ENCODE peak calls at places on chromosomes 3 and 15, in ten cellular contexts. V, I, J, Q, P, U, N, B, G and X are unnamed samples.

GRCh38 chr15:74134387-74135027 is 4.1 kb downstream of the ISLR2 start:
- DNase-seq in V (peak; percentile 23), I (peak; percentile 34), J (no peak), Q (peak; percentile 89), P (peak; percentile 53), U (no peak), N (no peak), B (no peak), G (no peak), X (peak; percentile 43)

GRCh38 chr3:11288021-11288491 is 15.9 kb downstream of the ATG7 start:
- DNase-seq in V (peak; percentile 51), I (no peak), J (no peak), Q (no peak), P (no peak), U (no peak), N (no peak), B (no peak), G (no peak), X (no peak)

GRCh38 chr3:67605377-67605776 is 49.0 kb downstream of the SUCLG2 start:
- DNase-seq in V (peak; percentile 83), I (no peak), J (no peak), Q (no peak), P (no peak), U (no peak), N (no peak), B (no peak), G (no peak), X (no peak)

GRCh38 chr3:37668431-37668830 is 193.2 kb upstream of the CTDSPL start:
- DNase-seq in V (no peak), I (peak; percentile 42), J (no peak), Q (no peak), P (no peak), U (peak; percentile 44), N (no peak), B (no peak), G (no peak), X (no peak)

GRCh38 chr3:66302288-66302687 is 81.5 kb downstream of the SLC25A26 start:
- DNase-seq in V (no peak), I (no peak), J (no peak), Q (no peak), P (no peak), U (no peak), N (no peak), B (no peak), G (no peak), X (no peak)

GRCh38 chr3:50374363-50375108 is 15.2 kb upstream of the TMEM115 start:
- DNase-seq in V (no peak), I (no peak), J (no peak), Q (no peak), P (no peak), U (no peak), N (no peak), B (no peak), G (no peak), X (no peak)

GRCh38 chr3:133610031-133610430 is 36.5 kb downstream of the CDV3 start:
- DNase-seq in V (peak; percentile 26), I (no peak), J (no peak), Q (no peak), P (no peak), U (no peak), N (no peak), B (no peak), G (no peak), X (no peak)

GRCh38 chr15:80703965-80704364 is 8.9 kb downstream of the ABHD17C start:
- DNase-seq in V (no peak), I (no peak), J (no peak), Q (no peak), P (no peak), U (no peak), N (no peak), B (no peak), G (no peak), X (no peak)

GRCh38 chr3:168952551-168952950 is 711.0 kb downstream of the MECOM start:
- DNase-seq in V (peak; percentile 47), I (no peak), J (no peak), Q (no peak), P (no peak), U (no peak), N (no peak), B (peak; percentile 7), G (no peak), X (no peak)

GRCh38 chr3:111906667-111907066 is 47.6 kb downstream of the PHLDB2 start:
- DNase-seq in V (peak; percentile 77), I (no peak), J (no peak), Q (no peak), P (no peak), U (no peak), N (no peak), B (no peak), G (no peak), X (no peak)

GRCh38 chr3:58116161-58116955 is 94.4 kb downstream of the DNASE1L3 start:
- DNase-seq in V (no peak), I (no peak), J (no peak), Q (no peak), P (no peak), U (no peak), N (peak; percentile 39), B (no peak), G (no peak), X (no peak)

DNA sequence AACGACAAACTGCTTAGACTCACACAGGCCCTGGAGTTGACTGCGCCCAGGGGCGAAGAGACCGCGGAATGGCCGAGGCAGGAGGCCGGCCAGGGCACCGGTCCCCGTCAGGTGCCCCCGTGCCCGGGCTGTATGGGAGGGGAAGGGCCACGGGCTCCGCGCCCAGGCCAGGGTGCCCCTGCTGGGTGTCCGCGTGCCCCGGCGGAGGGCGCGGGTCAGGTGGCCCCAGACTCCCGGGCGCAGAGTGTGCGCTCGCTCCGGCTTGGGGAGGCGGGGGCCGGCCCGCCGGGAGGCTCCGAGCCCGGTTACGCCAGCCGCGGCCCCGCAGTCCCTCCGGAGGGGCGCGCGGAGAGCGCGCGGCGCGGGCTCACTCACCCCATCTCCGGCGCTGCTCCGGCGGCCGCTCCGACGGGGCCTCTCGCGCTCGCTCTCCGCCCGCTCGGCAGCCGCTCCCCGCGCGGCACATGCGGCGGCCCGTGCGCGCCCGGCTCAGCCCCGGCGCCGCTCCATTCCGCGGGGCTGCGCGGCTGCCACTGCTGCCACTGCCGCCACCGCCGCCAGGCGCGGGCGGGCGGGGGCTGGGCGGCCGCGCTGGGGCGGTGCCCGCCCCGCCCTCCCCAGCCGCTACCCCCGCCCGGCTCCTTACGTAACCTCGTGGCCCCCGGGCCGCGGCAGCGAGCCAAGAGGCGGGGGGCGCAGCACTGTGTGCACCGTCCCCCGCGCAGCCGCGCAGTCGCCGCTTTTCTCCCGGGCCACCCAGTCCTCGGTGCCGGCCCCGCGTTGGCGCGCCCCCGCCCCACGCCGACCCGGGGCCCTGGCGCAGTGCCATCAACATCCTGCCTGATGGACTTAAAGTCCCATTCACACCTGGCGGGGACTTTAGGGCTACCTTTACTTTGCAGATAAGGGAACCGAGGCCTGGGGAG is at the start of gene HOMER2:
- DNase-seq in V (no peak), I (peak; percentile 18), J (no peak), Q (peak; percentile 71), P (peak; percentile 85), U (no peak), N (no peak), B (no peak), G (peak; percentile 58), X (peak; percentile 48)
- TF ChIP-seq POLR2A in V (no peak), I (no peak), J (no peak), Q (peak; percentile 19), P (no peak), U (no peak), N (no peak), B (no peak), G (peak; percentile 76), X (no peak)

GRCh38 chr3:159987291-159987711 is 1.3 kb upstream of the IL12A start:
- DNase-seq in V (peak; percentile 74), I (no peak), J (no peak), Q (no peak), P (no peak), U (no peak), N (no peak), B (no peak), G (no peak), X (no peak)

GRCh38 chr3:159991591-159991990 is 3.0 kb downstream of the IL12A start:
- DNase-seq in V (no peak), I (no peak), J (no peak), Q (no peak), P (no peak), U (no peak), N (no peak), B (no peak), G (no peak), X (no peak)

GRCh38 chr3:159989973-159990846 is 1.6 kb downstream of the IL12A start:
- DNase-seq in V (no peak), I (no peak), J (no peak), Q (no peak), P (no peak), U (no peak), N (no peak), B (no peak), G (no peak), X (no peak)

GRCh38 chr3:159992601-159993000 is 4.0 kb downstream of the IL12A start:
- DNase-seq in V (no peak), I (no peak), J (no peak), Q (no peak), P (no peak), U (no peak), N (no peak), B (no peak), G (no peak), X (no peak)

GRCh38 chr3:159988617-159989251 is at the start of gene IL12A:
- DNase-seq in V (peak; percentile 71), I (peak; percentile 80), J (peak; percentile 87), Q (peak; percentile 92), P (peak; percentile 85), U (peak; percentile 71), N (peak; percentile 71), B (peak; percentile 52), G (peak; percentile 46), X (peak; percentile 83)
- TF ChIP-seq POLR2A in V (no peak), I (no peak), J (no peak), Q (no peak), P (no peak), U (peak; percentile 16), N (no peak), B (no peak), G (no peak), X (no peak)

GRCh38 chr15:88913017-88913849 is at the start of gene MFGE8:
- DNase-seq in V (peak; percentile 72), I (peak; percentile 84), J (no peak), Q (peak; percentile 96), P (peak; percentile 54), U (peak; percentile 80), N (peak; percentile 66), B (no peak), G (peak; percentile 86), X (peak; percentile 76)
- TF ChIP-seq POLR2A in V (peak; percentile 96), I (peak; percentile 45), J (no peak), Q (peak; percentile 93), P (no peak), U (peak; percentile 90), N (no peak), B (peak; percentile 16), G (peak; percentile 99), X (peak; percentile 18)

DNA sequence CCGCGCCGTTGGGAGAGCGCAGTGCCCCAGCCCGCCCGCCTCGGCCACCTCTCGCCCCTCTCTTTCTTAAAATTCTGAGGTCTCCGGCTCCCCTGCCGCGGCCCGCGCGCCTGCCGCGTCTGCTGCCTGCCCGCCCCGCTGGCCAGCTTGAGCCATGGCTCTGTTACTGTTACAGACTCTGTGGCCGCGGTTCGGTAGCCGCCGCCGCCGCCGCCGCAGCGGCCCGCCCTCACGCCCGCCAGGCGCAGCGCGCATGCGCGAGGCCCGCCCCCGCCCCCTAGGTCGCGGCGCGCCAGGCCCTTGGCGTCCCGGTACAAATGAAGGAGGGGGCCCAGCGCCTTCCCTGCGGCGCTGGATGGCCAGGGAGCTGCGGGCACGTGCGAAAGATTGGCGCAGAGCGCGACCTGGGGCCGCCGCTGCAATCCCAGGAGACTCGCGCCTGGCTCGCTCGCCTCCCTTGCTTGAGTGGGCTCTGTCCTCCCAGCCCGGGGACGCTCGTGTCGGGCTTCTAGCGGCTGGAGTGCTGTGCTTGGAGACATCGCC is at the start of gene ONECUT1:
- DNase-seq in V (peak; percentile 2), I (peak; percentile 24), J (no peak), Q (peak; percentile 87), P (peak; percentile 51), U (no peak), N (peak; percentile 72), B (no peak), G (no peak), X (peak; percentile 36)
- TF ChIP-seq POLR2A in V (no peak), I (no peak), J (no peak), Q (no peak), P (no peak), U (no peak), N (no peak), B (no peak), G (no peak), X (no peak)